ENCODE peak calls at places on chromosomes 12 and 14, in four cellular contexts. O, B, A and P are unnamed samples.

GRCh38 chr12:53300187-53300586 is 692 bp downstream of the MYG1 start:
- DNase-seq in O (no peak), B (no peak), A (no peak), P (no peak)

GRCh38 chr12:50597200-50598195 is 92.7 kb downstream of the DIP2B start:
- DNase-seq in O (no peak), B (peak), A (no peak), P (peak)

GRCh38 chr12:31647106-31647505 is 12.4 kb upstream of the ETFBKMT start:
- DNase-seq in O (no peak), B (no peak), A (no peak), P (no peak)

GRCh38 chr14:92651106-92651792 is 97.2 kb downstream of the LGMN start:
- DNase-seq in O (no peak), B (peak), A (peak), P (no peak)

GRCh38 chr12:108116254-108116653 is 12.8 kb upstream of the WSCD2 start:
- DNase-seq in O (no peak), B (no peak), A (no peak), P (no peak)

GRCh38 chr12:13387074-13387473 is 190.5 kb downstream of the EMP1 start:
- DNase-seq in O (no peak), B (no peak), A (no peak), P (no peak)

GRCh38 chr14:43359317-43359716 is 1147.8 kb downstream of the FSCB start:
- DNase-seq in O (no peak), B (no peak), A (no peak), P (no peak)

GRCh38 chr12:753401-754237 is 1.2 kb downstream of the WNK1 start:
- DNase-seq in O (peak), B (peak), A (peak), P (peak)

GRCh38 chr12:105235299-105235746 is 651 bp downstream of the APPL2 start:
- DNase-seq in O (peak), B (no peak), A (no peak), P (no peak)

GRCh38 chr14:30417121-30417520 is 141.8 kb upstream of the G2E3 start:
- DNase-seq in O (no peak), B (no peak), A (no peak), P (no peak)

GRCh38 chr14:76201162-76201561 is 49.4 kb downstream of the GPATCH2L start:
- DNase-seq in O (no peak), B (no peak), A (no peak), P (no peak)

GRCh38 chr12:10672231-10672868 is 1.5 kb downstream of the STYK1 start:
- DNase-seq in O (no peak), B (no peak), A (no peak), P (no peak)

GRCh38 chr12:58889557-58889956 is 30.7 kb downstream of the LRIG3 start:
- DNase-seq in O (no peak), B (no peak), A (no peak), P (no peak)

GRCh38 chr12:101695698-101696097 is 1.7 kb upstream of the CHPT1 start:
- DNase-seq in O (no peak), B (no peak), A (no peak), P (no peak)

GRCh38 chr14:103165323-103165722 is 42.1 kb downstream of the TNFAIP2 start:
- DNase-seq in O (no peak), B (no peak), A (no peak), P (no peak)

GRCh38 chr14:93683241-93683640 is 105.0 kb downstream of the PRIMA1 start:
- DNase-seq in O (peak), B (no peak), A (no peak), P (no peak)

GRCh38 chr14:76917158-76917596 is 91.0 kb downstream of the LRRC74A start:
- DNase-seq in O (peak), B (no peak), A (peak), P (peak)

GRCh38 chr12:12979151-12979550 is 20.9 kb downstream of the HEBP1 start:
- DNase-seq in O (no peak), B (no peak), A (no peak), P (no peak)

GRCh38 chr12:26870491-26871419 is 37.8 kb upstream of the ITPR2 start:
- DNase-seq in O (no peak), B (no peak), A (peak), P (peak)

GRCh38 chr12:54404061-54405004 is 14.7 kb downstream of the ITGA5 start:
- DNase-seq in O (peak), B (peak), A (peak), P (peak)

GRCh38 chr14:96215845-96216244 is 11.2 kb downstream of the BDKRB2 start:
- DNase-seq in O (no peak), B (no peak), A (no peak), P (no peak)

GRCh38 chr14:92924247-92924646 is 1.3 kb downstream of the CHGA start:
- DNase-seq in O (no peak), B (no peak), A (no peak), P (no peak)

GRCh38 chr14:68345738-68346137 is 447.1 kb downstream of the ZFP36L1 start:
- DNase-seq in O (no peak), B (no peak), A (no peak), P (no peak)

GRCh38 chr12:109695961-109696461 is 17.6 kb upstream of the FAM222A start:
- DNase-seq in O (peak), B (no peak), A (no peak), P (no peak)

GRCh38 chr12:66779466-66779865 is 100.6 kb upstream of the GRIP1 start:
- DNase-seq in O (no peak), B (no peak), A (no peak), P (no peak)

GRCh38 chr12:15682826-15683225 is 106.4 kb downstream of the EPS8 start:
- DNase-seq in O (no peak), B (no peak), A (no peak), P (no peak)

GRCh38 chr12:96448287-96448686 is 41.1 kb upstream of the CFAP54 start:
- DNase-seq in O (no peak), B (no peak), A (no peak), P (no peak)

GRCh38 chr12:103382736-103383346 is 112.9 kb downstream of the C12orf42 start:
- DNase-seq in O (no peak), B (no peak), A (no peak), P (no peak)

GRCh38 chr14:86027990-86028389 is 498.0 kb downstream of the FLRT2 start:
- DNase-seq in O (no peak), B (no peak), A (no peak), P (no peak)

GRCh38 chr12:116916122-116916521 is 5.4 kb downstream of the FBXW8 start:
- DNase-seq in O (no peak), B (no peak), A (no peak), P (no peak)

GRCh38 chr12:115941362-115941761 is 336.1 kb downstream of the MED13L start:
- DNase-seq in O (no peak), B (no peak), A (no peak), P (no peak)

GRCh38 chr12:94721173-94721572 is 70.8 kb upstream of the TMCC3 start:
- DNase-seq in O (no peak), B (no peak), A (no peak), P (no peak)

GRCh38 chr14:53957739-53958138 is 1.1 kb upstream of the BMP4 start:
- DNase-seq in O (peak), B (no peak), A (no peak), P (no peak)

GRCh38 chr14:73759183-73759713 is 45.1 kb upstream of the PNMA1 start:
- DNase-seq in O (peak), B (no peak), A (peak), P (peak)

GRCh38 chr14:49863483-49864262 is 11.1 kb upstream of the NEMF start:
- DNase-seq in O (peak), B (no peak), A (no peak), P (peak)

GRCh38 chr14:99829450-99829849 is 36.2 kb downstream of the EML1 start:
- DNase-seq in O (no peak), B (no peak), A (no peak), P (no peak)

GRCh38 chr12:6047249-6048227 is 76.9 kb downstream of the VWF start:
- DNase-seq in O (no peak), B (no peak), A (no peak), P (no peak)

GRCh38 chr12:121697093-121697698 is 15.4 kb upstream of the TMEM120B start:
- DNase-seq in O (peak), B (no peak), A (no peak), P (no peak)

GRCh38 chr14:58873228-58873953 is 235.6 kb downstream of the DACT1 start:
- DNase-seq in O (no peak), B (no peak), A (no peak), P (no peak)

GRCh38 chr14:102663031-102663430 is 70.6 kb downstream of the RCOR1 start:
- DNase-seq in O (peak), B (no peak), A (no peak), P (no peak)